ENCODE peak calls at places on chromosomes 3 and 15, in nine cellular contexts. R is lung, Y is psoas muscle, D is mammary epithelial cell, K is heart left ventricle, I is HL-60, Q is breast epithelium, F is activated B cell treated with CpG ODN at 0.5 μM for 24 hours, V is PC-9. N is an unnamed sample.

GRCh38 chr3:17737591-17737990 is 4.8 kb downstream of the TBC1D5 start:
- DNase-seq in I (no peak), V (no peak), Q (no peak), Y (no peak), F (no peak), D (no peak), R (no peak), K (no peak), N (no peak)

GRCh38 chr3:78728406-78729145 is 1039.2 kb downstream of the ROBO1 start:
- DNase-seq in R (peak; percentile 48), D (peak; percentile 48), F (no peak), K (peak; percentile 82), I (no peak), V (no peak), Q (no peak), Y (peak; percentile 67), N (peak; percentile 27)

GRCh38 chr15:25543156-25543555 is 104.3 kb upstream of the UBE3A start:
- DNase-seq in R (peak; percentile 79), D (no peak), F (no peak), Y (no peak), Q (peak; percentile 51), V (no peak), I (no peak), K (peak; percentile 57), N (peak; percentile 42)

GRCh38 chr15:57485869-57486268 is 105.8 kb upstream of the MYZAP start:
- DNase-seq in V (peak; percentile 85), D (peak; percentile 94), Q (no peak), F (no peak), K (no peak), Y (no peak), I (no peak), R (peak; percentile 80), N (no peak)

GRCh38 chr3:8954938-8955763 is 8.1 kb downstream of the RAD18 start:
- DNase-seq in V (no peak), I (no peak), K (no peak), F (no peak), Q (no peak), D (peak; percentile 43), Y (no peak), R (no peak), N (peak; percentile 49)

GRCh38 chr3:182252802-182253201 is 540.5 kb upstream of the ATP11B start:
- DNase-seq in D (no peak), Q (no peak), R (no peak), Y (no peak), F (no peak), K (no peak), V (no peak), I (no peak), N (no peak)

GRCh38 chr3:30357897-30358296 is 248.5 kb upstream of the TGFBR2 start:
- DNase-seq in V (no peak), D (peak; percentile 68), Y (no peak), I (no peak), F (no peak), R (no peak), K (no peak), Q (no peak), N (no peak)

GRCh38 chr3:74613060-74613459 is 1.4 kb downstream of the CNTN3 start:
- DNase-seq in Y (no peak), F (no peak), K (no peak), R (no peak), Q (no peak), I (no peak), V (no peak), D (peak; percentile 82), N (no peak)

GRCh38 chr3:129829640-129830039 is 63.9 kb downstream of the TMCC1 start:
- DNase-seq in F (no peak), I (peak; percentile 16), D (peak; percentile 79), V (peak; percentile 65), Y (no peak), Q (peak; percentile 32), K (peak; percentile 56), R (no peak), N (no peak)

GRCh38 chr3:122351612-122352011 is 26.6 kb downstream of the CSTA start:
- DNase-seq in R (no peak), I (no peak), F (no peak), D (no peak), Y (no peak), K (no peak), V (no peak), Q (no peak), N (no peak)

GRCh38 chr3:149494759-149495580 is 20.5 kb downstream of the TM4SF4 start:
- DNase-seq in D (peak; percentile 73), Q (no peak), F (no peak), I (no peak), K (no peak), Y (no peak), R (no peak), V (no peak), N (no peak)

GRCh38 chr3:65005481-65005880 is 317.7 kb upstream of the ADAMTS9 start:
- DNase-seq in I (no peak), K (no peak), R (no peak), Q (no peak), Y (no peak), V (no peak), F (no peak), D (no peak), N (no peak)

GRCh38 chr3:34859741-34860140 is 779.6 kb upstream of the ARPP21 start:
- DNase-seq in D (no peak), K (no peak), Q (no peak), Y (no peak), F (no peak), V (no peak), I (no peak), R (no peak), N (no peak)

GRCh38 chr15:44710236-44711088 is 661 bp downstream of the PATL2 start:
- DNase-seq in V (no peak), K (peak; percentile 56), I (peak; percentile 80), Y (no peak), Q (no peak), D (no peak), F (peak; percentile 50), R (no peak), N (no peak)

GRCh38 chr3:34140606-34141005 is 342.2 kb downstream of the PDCD6IP start:
- DNase-seq in V (no peak), R (no peak), D (no peak), F (no peak), I (no peak), Y (no peak), K (no peak), Q (no peak), N (no peak)

DNA sequence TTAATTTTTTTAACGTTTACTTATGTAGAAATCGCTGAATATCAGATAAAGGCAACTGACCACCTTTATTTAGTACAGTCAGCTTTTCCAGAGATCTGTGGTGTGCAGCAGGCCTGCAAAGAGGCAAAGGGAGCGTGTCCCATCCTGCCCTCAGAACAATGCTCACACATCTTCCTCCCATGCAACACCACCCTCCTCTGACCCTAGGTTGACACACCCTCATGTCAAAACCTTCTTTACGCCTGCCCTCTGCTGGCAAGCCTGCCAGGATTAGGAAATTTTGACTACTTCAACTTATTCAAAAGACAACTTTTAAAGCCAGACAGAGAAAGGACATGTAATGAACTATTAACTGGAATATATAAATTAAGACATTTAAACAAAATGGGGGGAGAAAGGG is 513.7 kb downstream of the FOXP1 start:
- DNase-seq in I (no peak), Y (peak; percentile 74), V (peak; percentile 20), F (no peak), Q (peak; percentile 80), K (peak; percentile 70), R (peak; percentile 74), D (peak; percentile 96), N (no peak)
- TF ChIP-seq CTCF in I (peak; percentile 36), Y (peak; percentile 33), V (peak; percentile 46), F (no peak), Q (no peak), K (peak; percentile 59), R (peak; percentile 47), D (peak; percentile 73), N (peak; percentile 23)

GRCh38 chr15:27268923-27269322 is 297.9 kb downstream of the GABRG3 start:
- DNase-seq in I (no peak), Q (no peak), R (no peak), V (no peak), D (no peak), Y (no peak), F (no peak), K (no peak), N (no peak)
- TF ChIP-seq CTCF in I (no peak), Q (no peak), R (no peak), V (no peak), D (no peak), Y (no peak), F (no peak), K (no peak), N (no peak)

DNA sequence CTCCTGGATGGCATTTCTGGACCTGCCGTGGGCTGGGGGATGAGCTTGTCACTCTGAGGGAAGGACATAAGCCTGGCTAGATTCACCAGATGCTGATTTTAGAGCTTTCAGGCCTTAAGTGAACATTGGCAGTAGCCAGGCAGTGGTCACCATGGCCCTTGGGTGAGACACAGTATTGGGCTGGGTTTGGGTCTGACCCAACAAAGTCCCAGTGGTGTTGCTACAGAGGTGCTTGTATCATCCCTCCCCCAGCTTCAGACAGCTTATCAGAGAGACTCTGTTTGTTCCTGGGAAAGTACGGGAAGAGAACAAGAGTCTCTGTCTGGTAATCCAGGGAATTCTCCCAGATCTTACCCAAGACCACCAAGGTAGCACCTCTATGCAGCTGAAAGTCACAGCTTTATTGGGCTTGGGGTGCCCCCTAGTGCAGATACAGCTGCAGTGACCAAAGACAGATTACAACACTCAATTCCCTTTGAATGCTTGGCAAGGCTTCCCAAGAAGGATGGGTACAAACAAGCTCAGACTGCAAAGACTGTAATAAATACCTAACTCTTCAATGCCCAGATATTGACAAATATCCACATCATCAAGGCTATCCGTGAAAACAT is 9.8 kb upstream of the RUVBL1 start:
- DNase-seq in Q (no peak), F (no peak), I (no peak), V (peak; percentile 25), R (no peak), K (no peak), D (peak; percentile 39), Y (no peak), N (no peak)
- TF ChIP-seq CTCF in Q (no peak), F (no peak), I (peak; percentile 56), V (peak; percentile 70), R (peak; percentile 45), K (peak; percentile 56), D (peak; percentile 41), Y (peak; percentile 52), N (no peak)

GRCh38 chr3:185457376-185457775 is 41.5 kb downstream of the TMEM41A start:
- DNase-seq in Q (no peak), Y (no peak), D (no peak), I (no peak), V (no peak), K (no peak), F (no peak), R (no peak), N (no peak)

GRCh38 chr3:185465471-185465870 is 33.4 kb downstream of the TMEM41A start:
- DNase-seq in I (no peak), K (no peak), Y (no peak), V (no peak), Q (no peak), F (no peak), R (no peak), D (no peak), N (no peak)

GRCh38 chr3:185455860-185456259 is 43.0 kb downstream of the TMEM41A start:
- DNase-seq in Y (no peak), K (no peak), V (no peak), F (no peak), Q (no peak), D (no peak), R (no peak), I (no peak), N (no peak)

GRCh38 chr3:185460283-185460682 is 38.6 kb downstream of the TMEM41A start:
- DNase-seq in I (no peak), Q (no peak), F (no peak), V (no peak), D (no peak), R (no peak), Y (no peak), K (no peak), N (no peak)

GRCh38 chr3:185460719-185461350 is 38.0 kb downstream of the TMEM41A start:
- DNase-seq in K (no peak), R (no peak), I (no peak), Y (no peak), F (no peak), D (peak; percentile 11), V (no peak), Q (no peak), N (no peak)
- TF ChIP-seq CTCF in K (peak; percentile 32), R (no peak), I (no peak), Y (no peak), F (no peak), D (peak; percentile 25), V (peak; percentile 87), Q (no peak), N (peak; percentile 43)

N was measured in mesothelial cell of epicardium.